ENCODE peak calls at places on chromosomes 7 and 10, in eight cellular contexts. D is HCT116, M is IMR-90, L is ovary, H is astrocyte, S is breast epithelium, K is colonic mucosa, T is lower lobe of right lung. B is an unnamed sample.

GRCh38 chr7:1597791-1598190 is 28.0 kb upstream of the PSMG3 start:
- DNase-seq in D (no peak), M (no peak), L (no peak), H (no peak), S (no peak), K (no peak), T (no peak), B (no peak)

GRCh38 chr10:95794195-95794594 is 38.2 kb downstream of the ENTPD1 start:
- DNase-seq in D (no peak), M (no peak), L (no peak), H (no peak), S (no peak), K (no peak), T (no peak), B (no peak)

GRCh38 chr7:118327179-118327578 is 102.7 kb downstream of the ANKRD7 start:
- DNase-seq in D (no peak), M (no peak), L (no peak), H (peak), S (no peak), K (no peak), T (no peak), B (no peak)

GRCh38 chr10:9012312-9012711 is 957.8 kb downstream of the GATA3 start:
- DNase-seq in D (no peak), M (peak), L (no peak), H (peak), S (no peak), K (no peak), T (no peak), B (no peak)

GRCh38 chr7:22823142-22823497 is 471 bp upstream of the TOMM7 start:
- DNase-seq in D (no peak), M (no peak), L (no peak), H (no peak), S (no peak), K (no peak), T (no peak), B (no peak)

GRCh38 chr10:123651421-123652047 is 14.6 kb upstream of the GPR26 start:
- DNase-seq in D (no peak), M (no peak), L (no peak), H (no peak), S (peak), K (no peak), T (no peak), B (no peak)

GRCh38 chr10:99234067-99234738 is 1.4 kb downstream of the HPSE2 start:
- DNase-seq in D (no peak), M (peak), L (peak), H (peak), S (no peak), K (peak), T (peak), B (no peak)

GRCh38 chr7:102117743-102118142 is 168.9 kb upstream of the SH2B2 start:
- DNase-seq in D (no peak), M (peak), L (peak), H (peak), S (no peak), K (no peak), T (no peak), B (peak)

GRCh38 chr7:130959743-130960207 is 225.8 kb upstream of the KLF14 start:
- DNase-seq in D (peak), M (peak), L (no peak), H (peak), S (no peak), K (no peak), T (no peak), B (no peak)

DNA sequence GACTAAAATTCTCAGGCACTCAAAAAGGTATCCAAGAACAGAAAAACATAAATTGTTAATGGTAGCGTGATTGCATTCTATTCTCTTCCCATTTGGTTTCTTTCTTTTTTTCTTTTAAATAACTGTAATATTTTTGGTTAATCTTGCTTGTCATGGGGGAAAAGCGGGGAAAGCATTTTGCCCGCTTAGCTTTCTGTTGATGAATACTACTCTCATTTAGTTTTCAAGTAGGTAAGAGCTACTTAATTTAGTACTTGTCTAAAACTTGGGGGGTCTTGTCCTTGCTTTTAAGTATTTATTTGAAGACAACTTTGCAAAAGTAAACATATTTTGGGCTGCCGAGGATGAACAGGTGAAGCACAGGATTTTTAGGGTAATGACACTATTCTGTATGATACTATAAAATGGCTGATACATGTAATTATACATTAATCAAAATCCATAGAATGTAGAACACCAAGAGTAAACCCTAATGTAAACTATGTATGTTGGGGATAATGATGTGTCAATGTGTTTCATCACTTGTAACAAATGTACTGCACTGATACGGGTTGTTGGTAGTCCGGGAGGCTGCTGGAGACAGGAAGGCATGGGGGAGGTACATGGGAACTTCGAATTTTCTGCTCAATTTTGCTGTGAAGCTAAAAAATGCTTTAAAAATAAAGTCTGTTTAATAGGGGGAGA is 1.7 kb downstream of the TES start:
- DNase-seq in D (no peak), M (peak), L (no peak), H (no peak), S (no peak), K (no peak), T (no peak), B (no peak)
- H3K4me3 ChIP-seq in D (peak), M (peak), L (peak), H (peak), S (peak), K (peak), T (peak), B (peak)

GRCh38 chr10:71701733-71702132 is 17.8 kb downstream of the C10orf105 start:
- DNase-seq in D (no peak), M (no peak), L (no peak), H (no peak), S (no peak), K (no peak), T (no peak), B (no peak)

GRCh38 chr10:71704816-71705215 is 14.8 kb downstream of the C10orf105 start:
- DNase-seq in D (no peak), M (no peak), L (no peak), H (no peak), S (no peak), K (no peak), T (no peak), B (no peak)

GRCh38 chr10:71705582-71705981 is 14.0 kb downstream of the C10orf105 start:
- DNase-seq in D (no peak), M (no peak), L (no peak), H (no peak), S (no peak), K (no peak), T (no peak), B (no peak)

GRCh38 chr10:71700735-71701368 is 18.7 kb downstream of the C10orf105 start:
- DNase-seq in D (no peak), M (no peak), L (no peak), H (no peak), S (no peak), K (no peak), T (no peak), B (no peak)

GRCh38 chr10:71703577-71703976 is 16.0 kb downstream of the C10orf105 start:
- DNase-seq in D (no peak), M (no peak), L (no peak), H (no peak), S (no peak), K (no peak), T (no peak), B (no peak)
- TF ChIP-seq CTCF in D (no peak), M (no peak), L (no peak), H (no peak), S (no peak), K (no peak), T (no peak), B (no peak)

DNA sequence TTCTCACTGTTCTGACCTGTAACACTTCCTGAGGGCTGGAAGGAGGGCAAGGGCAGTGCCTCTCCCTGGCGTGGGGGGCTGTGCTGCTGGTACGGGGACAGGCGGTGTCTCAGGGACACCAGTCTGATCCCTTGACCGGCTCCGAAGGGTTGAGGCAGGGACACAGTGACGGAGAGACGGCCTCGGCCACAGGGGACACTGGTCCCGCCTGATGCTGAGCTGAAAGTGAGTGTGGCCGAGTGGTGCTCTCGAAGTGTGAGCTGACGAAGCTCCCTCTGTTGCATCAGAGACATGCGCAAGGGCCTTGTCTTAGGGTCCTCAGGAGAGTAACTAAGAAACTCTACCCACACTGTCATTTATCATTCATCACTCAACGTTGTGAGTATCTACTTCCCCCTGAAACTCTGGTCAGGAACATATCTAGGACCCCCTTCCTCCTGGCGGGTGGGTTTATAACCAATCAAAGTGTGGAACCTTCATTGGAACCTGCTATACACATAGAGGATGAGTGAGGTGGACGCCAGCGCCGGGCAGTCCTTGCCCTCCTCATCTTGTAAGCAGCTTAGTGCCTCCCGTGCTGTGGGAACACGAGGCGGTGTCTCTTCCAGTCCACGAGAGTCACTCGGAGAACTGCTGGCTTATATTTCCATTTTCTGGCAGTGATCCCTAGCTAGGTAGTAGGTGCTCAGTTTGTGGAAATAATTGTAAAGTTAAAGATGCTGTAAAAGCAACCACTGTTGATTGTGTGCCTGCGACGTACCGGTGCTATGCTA is 283.1 kb downstream of the DNAJB6 start:
- DNase-seq in D (no peak), M (no peak), L (no peak), H (no peak), S (peak), K (no peak), T (no peak), B (no peak)
- H3K27ac ChIP-seq in D (no peak), M (no peak), L (no peak), H (no peak), S (no peak), K (no peak), T (no peak), B (no peak)

GRCh38 chr10:132308588-132309451 is 1.1 kb upstream of the STK32C start:
- DNase-seq in D (no peak), M (no peak), L (peak), H (no peak), S (peak), K (no peak), T (peak), B (no peak)
- H3K4me3 ChIP-seq in D (no peak), M (peak), L (peak), H (peak), S (peak), K (peak), T (peak), B (peak)

GRCh38 chr10:61787170-61787569 is 114.3 kb upstream of the ARID5B start:
- DNase-seq in D (no peak), M (no peak), L (no peak), H (no peak), S (no peak), K (no peak), T (no peak), B (no peak)

GRCh38 chr10:61785410-61786105 is 115.9 kb upstream of the ARID5B start:
- DNase-seq in D (no peak), M (no peak), L (no peak), H (no peak), S (no peak), K (no peak), T (no peak), B (no peak)

GRCh38 chr10:61781969-61782403 is 119.3 kb downstream of the CABCOCO1 start:
- DNase-seq in D (no peak), M (peak), L (no peak), H (peak), S (no peak), K (no peak), T (no peak), B (no peak)

GRCh38 chr10:61786728-61787127 is 114.8 kb upstream of the ARID5B start:
- DNase-seq in D (peak), M (peak), L (no peak), H (peak), S (no peak), K (no peak), T (no peak), B (no peak)

GRCh38 chr10:61784354-61785131 is 117.0 kb upstream of the ARID5B start:
- DNase-seq in D (no peak), M (no peak), L (no peak), H (peak), S (no peak), K (no peak), T (no peak), B (no peak)
- TF ChIP-seq CTCF in D (no peak), M (no peak), L (no peak), H (no peak), S (no peak), K (no peak), T (no peak), B (no peak)

DNA sequence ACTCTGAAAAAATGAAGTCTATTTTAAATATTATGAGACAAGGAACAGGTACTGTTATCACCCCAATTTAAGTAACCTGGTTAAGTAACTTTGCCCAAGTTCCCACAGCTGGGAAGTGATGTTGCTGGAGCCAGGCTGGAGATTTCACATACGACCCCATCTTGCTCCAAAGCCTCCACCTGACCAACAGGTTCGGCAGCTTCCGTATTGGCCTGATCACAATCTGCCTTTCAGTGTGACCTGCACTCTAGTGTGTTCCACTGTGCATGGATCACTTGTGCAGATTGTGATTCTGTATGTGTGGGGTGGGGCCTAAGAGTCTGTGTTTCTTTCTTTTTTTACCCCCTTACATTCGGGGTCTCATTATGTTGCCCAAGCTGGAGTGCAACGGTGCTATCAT is 66.1 kb downstream of the PRTFDC1 start:
- DNase-seq in D (no peak), M (no peak), L (no peak), H (no peak), S (peak), K (no peak), T (no peak), B (no peak)
- H3K27ac ChIP-seq in D (no peak), M (no peak), L (no peak), H (no peak), S (no peak), K (no peak), T (no peak), B (no peak)

GRCh38 chr7:8455426-8455825 is 22.0 kb downstream of the NXPH1 start:
- DNase-seq in D (no peak), M (no peak), L (no peak), H (no peak), S (no peak), K (no peak), T (no peak), B (no peak)

GRCh38 chr7:8453535-8453934 is 20.1 kb downstream of the NXPH1 start:
- DNase-seq in D (no peak), M (no peak), L (no peak), H (no peak), S (no peak), K (no peak), T (no peak), B (no peak)
- H3K4me3 ChIP-seq in D (no peak), M (no peak), L (no peak), H (no peak), S (no peak), K (no peak), T (no peak), B (no peak)